ENCODE peak calls at places on chromosomes 11 and 22, in ten cellular contexts. J is H1; B is right cardiac atrium; T is CD8-positive, alpha-beta T cell; V is neural progenitor cell; C is CD4-positive, CD25-positive, alpha-beta regulatory T cell; H is IMR-90; Y is esophagus muscularis mucosa; U is kidney; K is mucosa of descending colon. G is an unnamed sample.

GRCh38 chr22:47102081-47102480 is 339.6 kb downstream of the TBC1D22A start:
- DNase-seq in J (no peak), B (no peak), T (no peak), V (no peak), C (no peak), H (no peak), Y (no peak), U (no peak), K (no peak), G (no peak)

GRCh38 chr11:46170797-46171196 is 49.5 kb upstream of the PHF21A start:
- DNase-seq in J (no peak), B (no peak), T (no peak), V (no peak), C (no peak), H (no peak), Y (no peak), U (no peak), K (no peak), G (no peak)

GRCh38 chr11:32772731-32773130 is 21.7 kb downstream of the CCDC73 start:
- DNase-seq in J (no peak), B (no peak), T (no peak), V (no peak), C (no peak), H (no peak), Y (no peak), U (no peak), K (no peak), G (no peak)

GRCh38 chr11:85815186-85815911 is 4.4 kb upstream of the SYTL2 start:
- DNase-seq in J (no peak), B (no peak), T (no peak), V (no peak), C (no peak), H (peak; percentile 95), Y (no peak), U (no peak), K (no peak), G (no peak)

GRCh38 chr11:82927264-82927880 is 25.8 kb downstream of the DDIAS start:
- DNase-seq in J (no peak), B (no peak), T (no peak), V (peak; percentile 61), C (peak; percentile 82), H (peak; percentile 64), Y (no peak), U (no peak), K (no peak), G (peak; percentile 19)

GRCh38 chr11:9057032-9057431 is 34.4 kb downstream of the SCUBE2 start:
- DNase-seq in J (no peak), B (no peak), T (no peak), V (no peak), C (no peak), H (peak; percentile 12), Y (no peak), U (no peak), K (no peak), G (no peak)

GRCh38 chr11:57639321-57640067 is 10.2 kb downstream of the YPEL4 start:
- DNase-seq in J (peak; percentile 99), B (no peak), T (no peak), V (peak; percentile 98), C (no peak), H (peak; percentile 57), Y (no peak), U (no peak), K (no peak), G (no peak)

GRCh38 chr22:34296456-34296855 is 376.2 kb upstream of the LARGE1 start:
- DNase-seq in J (no peak), B (no peak), T (no peak), V (no peak), C (no peak), H (no peak), Y (no peak), U (no peak), K (no peak), G (no peak)

GRCh38 chr11:125167292-125167953 is 2.9 kb downstream of the PKNOX2 start:
- DNase-seq in J (no peak), B (peak; percentile 86), T (no peak), V (peak; percentile 87), C (no peak), H (peak; percentile 25), Y (no peak), U (peak; percentile 87), K (no peak), G (no peak)

GRCh38 chr11:26827567-26828037 is 105.7 kb upstream of the SLC5A12 start:
- DNase-seq in J (no peak), B (no peak), T (no peak), V (no peak), C (no peak), H (peak; percentile 30), Y (no peak), U (no peak), K (no peak), G (no peak)

GRCh38 chr11:129451524-129451923 is 75.9 kb downstream of the BARX2 start:
- DNase-seq in J (no peak), B (no peak), T (no peak), V (no peak), C (no peak), H (no peak), Y (peak; percentile 90), U (no peak), K (no peak), G (no peak)

GRCh38 chr11:20443596-20443995 is 56.1 kb downstream of the PRMT3 start:
- DNase-seq in J (no peak), B (no peak), T (no peak), V (peak; percentile 25), C (peak; percentile 45), H (peak; percentile 28), Y (no peak), U (no peak), K (no peak), G (no peak)

GRCh38 chr11:116984589-116984988 is 113.6 kb downstream of the SIK3 start:
- DNase-seq in J (no peak), B (no peak), T (no peak), V (no peak), C (no peak), H (peak; percentile 98), Y (no peak), U (no peak), K (no peak), G (no peak)

GRCh38 chr22:23714596-23715588 is 24.1 kb downstream of the RGL4 start:
- DNase-seq in J (no peak), B (peak; percentile 33), T (no peak), V (no peak), C (no peak), H (no peak), Y (no peak), U (no peak), K (no peak), G (no peak)

GRCh38 chr11:125404811-125405481 is 91.1 kb downstream of the FEZ1 start:
- DNase-seq in J (no peak), B (peak; percentile 90), T (peak; percentile 38), V (peak; percentile 87), C (peak; percentile 36), H (peak; percentile 47), Y (no peak), U (peak; percentile 83), K (peak; percentile 58), G (peak; percentile 57)

GRCh38 chr22:26512149-26512793 is at the start of gene TFIP11:
- DNase-seq in J (peak; percentile 79), B (peak; percentile 98), T (peak; percentile 76), V (peak; percentile 97), C (peak; percentile 93), H (peak; percentile 90), Y (peak; percentile 99), U (peak; percentile 98), K (peak; percentile 96), G (peak; percentile 95)
- H3K4me1 ChIP-seq in J (peaks cover 5% of the 10 kb centered on the region), B (peaks cover 4% of the 10 kb centered on the region), T (peaks cover 25% of the 10 kb centered on the region), V (peaks cover 15% of the 10 kb centered on the region), C (peaks cover 22% of the 10 kb centered on the region), H (peaks cover 2% of the 10 kb centered on the region), Y (peaks cover 26% of the 10 kb centered on the region), U (peaks cover 15% of the 10 kb centered on the region), K (peaks cover 14% of the 10 kb centered on the region), G (peaks cover 11% of the 10 kb centered on the region)

DNA sequence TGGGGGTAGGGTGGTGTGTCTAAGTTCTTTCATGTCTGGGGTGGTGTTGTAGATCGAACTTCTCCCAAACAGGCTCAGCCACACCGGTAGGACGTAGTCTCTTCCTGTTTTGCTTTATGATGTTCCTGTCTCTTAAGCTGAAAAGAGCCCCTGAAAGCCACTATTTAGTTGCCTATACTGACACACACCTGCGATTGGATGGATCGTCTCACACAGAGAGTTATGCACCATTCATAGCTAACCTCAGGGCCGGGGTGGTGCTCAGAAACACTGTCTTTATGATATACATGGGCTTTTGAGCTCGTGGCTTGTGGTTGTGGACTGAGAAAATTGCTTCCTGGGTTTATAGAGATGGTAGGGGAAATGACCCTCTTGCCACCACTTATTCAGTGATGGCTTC is 137.6 kb downstream of the TEAD1 start:
- DNase-seq in J (no peak), B (no peak), T (no peak), V (no peak), C (peak; percentile 44), H (no peak), Y (no peak), U (no peak), K (no peak), G (no peak)
- H3K4me1 ChIP-seq in J (peaks cover 7% of the 10 kb centered on the region), B (peaks cover 34% of the 10 kb centered on the region), T (no peaks in the 10 kb centered on the region), V (peaks cover 36% of the 10 kb centered on the region), C (no peaks in the 10 kb centered on the region), H (peaks cover 50% of the 10 kb centered on the region), Y (peaks cover 56% of the 10 kb centered on the region), U (no peaks in the 10 kb centered on the region), K (no peaks in the 10 kb centered on the region), G (peaks cover 39% of the 10 kb centered on the region)

GRCh38 chr11:118900535-118901384 is 17.1 kb downstream of the CXCR5 start:
- DNase-seq in J (no peak), B (no peak), T (no peak), V (no peak), C (no peak), H (no peak), Y (no peak), U (peak; percentile 67), K (no peak), G (no peak)
- H3K4me1 ChIP-seq in J (peaks cover 36% of the 10 kb centered on the region), B (no peaks in the 10 kb centered on the region), T (peaks cover 35% of the 10 kb centered on the region), V (peaks cover under 1% of the 10 kb centered on the region), C (peaks cover 20% of the 10 kb centered on the region), H (peaks cover 2% of the 10 kb centered on the region), Y (peaks cover 26% of the 10 kb centered on the region), U (no peaks in the 10 kb centered on the region), K (peaks cover 5% of the 10 kb centered on the region), G (no peaks in the 10 kb centered on the region)

GRCh38 chr11:64230985-64231365 is 627 bp downstream of the DNAJC4 start:
- DNase-seq in J (no peak), B (no peak), T (no peak), V (no peak), C (no peak), H (no peak), Y (no peak), U (no peak), K (no peak), G (no peak)

GRCh38 chr11:64229959-64230208 is 464 bp upstream of the DNAJC4 start:
- DNase-seq in J (no peak), B (no peak), T (no peak), V (no peak), C (no peak), H (no peak), Y (no peak), U (no peak), K (no peak), G (no peak)

GRCh38 chr11:64230209-64230984 is at the start of gene DNAJC4:
- DNase-seq in J (no peak), B (peak; percentile 98), T (peak; percentile 71), V (peak; percentile 98), C (peak; percentile 93), H (peak; percentile 81), Y (peak; percentile 98), U (peak; percentile 96), K (peak; percentile 96), G (peak; percentile 94)

GRCh38 chr11:64227405-64227956 is 1.4 kb downstream of the NUDT22 start:
- DNase-seq in J (no peak), B (peak; percentile 30), T (no peak), V (no peak), C (no peak), H (no peak), Y (no peak), U (no peak), K (no peak), G (no peak)

GRCh38 chr11:64229090-64229958 is 1.0 kb upstream of the DNAJC4 start:
- DNase-seq in J (no peak), B (peak; percentile 60), T (no peak), V (no peak), C (no peak), H (no peak), Y (no peak), U (peak; percentile 74), K (no peak), G (no peak)
- H3K4me1 ChIP-seq in J (peaks cover 37% of the 10 kb centered on the region), B (peaks cover 5% of the 10 kb centered on the region), T (peaks cover 54% of the 10 kb centered on the region), V (peaks cover 20% of the 10 kb centered on the region), C (peaks cover 60% of the 10 kb centered on the region), H (peaks cover 23% of the 10 kb centered on the region), Y (peaks cover 84% of the 10 kb centered on the region), U (peaks cover 27% of the 10 kb centered on the region), K (peaks cover 44% of the 10 kb centered on the region), G (peaks cover 81% of the 10 kb centered on the region)

G was measured in tibial nerve.